ENCODE peak calls at places on chromosome 20, in seven cellular contexts. L, O, G, S, M, N and Z are unnamed samples.

GRCh38 chr20:51094221-51094620 is 71.3 kb upstream of the KCNG1 start:
- DNase-seq in L (no peak), O (no peak), G (no peak), S (no peak), M (no peak), N (no peak), Z (no peak)

GRCh38 chr20:1391640-1392442 is 1.0 kb downstream of the FKBP1A start:
- DNase-seq in L (no peak), O (peak; percentile 57), G (peak; percentile 48), S (no peak), M (no peak), N (no peak), Z (no peak)

GRCh38 chr20:1390552-1391403 is 2.1 kb downstream of the FKBP1A start:
- DNase-seq in L (no peak), O (no peak), G (no peak), S (no peak), M (no peak), N (no peak), Z (no peak)

GRCh38 chr20:37886851-37887297 is 16.1 kb upstream of the VSTM2L start:
- DNase-seq in L (no peak), O (no peak), G (no peak), S (no peak), M (no peak), N (peak; percentile 46), Z (no peak)

GRCh38 chr20:63834545-63834880 is 3.4 kb upstream of the ZBTB46 start:
- DNase-seq in L (no peak), O (no peak), G (no peak), S (no peak), M (no peak), N (no peak), Z (no peak)

GRCh38 chr20:33814238-33814712 is 3.1 kb downstream of the CHMP4B start:
- DNase-seq in L (no peak), O (no peak), G (no peak), S (no peak), M (no peak), N (no peak), Z (no peak)

GRCh38 chr20:12700701-12701100 is 308.1 kb upstream of the SPTLC3 start:
- DNase-seq in L (no peak), O (no peak), G (no peak), S (no peak), M (no peak), N (no peak), Z (no peak)

GRCh38 chr20:49724637-49725606 is 11.2 kb upstream of the B4GALT5 start:
- DNase-seq in L (peak; percentile 55), O (no peak), G (no peak), S (no peak), M (peak; percentile 34), N (no peak), Z (no peak)

GRCh38 chr20:56428881-56429280 is 16.8 kb downstream of the CASS4 start:
- DNase-seq in L (no peak), O (peak; percentile 54), G (no peak), S (no peak), M (no peak), N (no peak), Z (no peak)

GRCh38 chr20:25214416-25214770 is 18.9 kb downstream of the ENTPD6 start:
- DNase-seq in L (no peak), O (no peak), G (no peak), S (no peak), M (no peak), N (no peak), Z (no peak)

GRCh38 chr20:2476742-2477615 is 6.4 kb upstream of the SNRPB start:
- DNase-seq in L (no peak), O (no peak), G (no peak), S (no peak), M (no peak), N (no peak), Z (no peak)

GRCh38 chr20:7161690-7162089 is 394.2 kb downstream of the BMP2 start:
- DNase-seq in L (peak; percentile 32), O (no peak), G (no peak), S (no peak), M (no peak), N (peak; percentile 25), Z (no peak)

GRCh38 chr20:39429716-39430115 is 467.6 kb downstream of the DHX35 start:
- DNase-seq in L (no peak), O (no peak), G (no peak), S (no peak), M (no peak), N (no peak), Z (peak; percentile 2)

GRCh38 chr20:23875606-23876237 is 3.8 kb downstream of the CST5 start:
- DNase-seq in L (no peak), O (no peak), G (no peak), S (no peak), M (no peak), N (no peak), Z (no peak)

GRCh38 chr20:32462900-32463641 is 104.9 kb downstream of the ASXL1 start:
- DNase-seq in L (no peak), O (no peak), G (no peak), S (no peak), M (no peak), N (no peak), Z (no peak)

GRCh38 chr20:51928931-51929330 is 126.6 kb upstream of the SALL4 start:
- DNase-seq in L (no peak), O (no peak), G (no peak), S (no peak), M (no peak), N (no peak), Z (no peak)

GRCh38 chr20:45268531-45268930 is 14.2 kb upstream of the SLPI start:
- DNase-seq in L (no peak), O (no peak), G (no peak), S (no peak), M (no peak), N (no peak), Z (no peak)

GRCh38 chr20:25277051-25277801 is 29.3 kb downstream of the PYGB start:
- DNase-seq in L (no peak), O (no peak), G (no peak), S (no peak), M (no peak), N (no peak), Z (no peak)

GRCh38 chr20:38723069-38723981 is 961 bp upstream of the SLC32A1 start:
- DNase-seq in L (no peak), O (peak; percentile 61), G (peak; percentile 27), S (no peak), M (no peak), N (no peak), Z (no peak)

GRCh38 chr20:53800883-53801604 is 207.4 kb upstream of the ZNF217 start:
- DNase-seq in L (no peak), O (peak; percentile 32), G (no peak), S (no peak), M (no peak), N (no peak), Z (no peak)

GRCh38 chr20:4326194-4327065 is 311.1 kb upstream of the RNF24 start:
- DNase-seq in L (no peak), O (peak; percentile 28), G (no peak), S (no peak), M (no peak), N (no peak), Z (no peak)

GRCh38 chr20:44646023-44646640 is 5.4 kb downstream of the ADA start:
- DNase-seq in L (no peak), O (peak; percentile 67), G (peak; percentile 30), S (no peak), M (no peak), N (peak; percentile 16), Z (no peak)

GRCh38 chr20:58131581-58132142 is 96.8 kb downstream of the ANKRD60 start:
- DNase-seq in L (no peak), O (peak; percentile 7), G (no peak), S (no peak), M (peak; percentile 63), N (peak; percentile 75), Z (no peak)